ENCODE peak calls at places on chromosomes 16 and 17, in eight cellular contexts. One of them, this sample, is unnamed. For H3K4me1, the result is how much of the 10 kb centered on the place peaks cover.

GRCh38 chr16:12899529-12900168 is 1.7 kb upstream of the SHISA9 start:
- DNase-seq in adrenal gland: no peak
- DNase-seq in heart left ventricle: no peak
- DNase-seq in stomach: peak
- DNase-seq in GM12878: no peak
- DNase-seq in uterus: no peak
- DNase-seq in spleen: no peak
- DNase-seq in A549: no peak
- DNase-seq in this sample: no peak

GRCh38 chr16:473046-474043 is 47.9 kb downstream of the RAB11FIP3 start:
- DNase-seq in adrenal gland: no peak
- DNase-seq in heart left ventricle: no peak
- DNase-seq in stomach: no peak
- DNase-seq in GM12878: no peak
- DNase-seq in uterus: no peak
- DNase-seq in spleen: no peak
- DNase-seq in A549: no peak
- DNase-seq in this sample: no peak

GRCh38 chr17:66884931-66885330 is 50.0 kb downstream of the CACNG5 start:
- DNase-seq in adrenal gland: no peak
- DNase-seq in heart left ventricle: no peak
- DNase-seq in stomach: no peak
- DNase-seq in GM12878: no peak
- DNase-seq in uterus: no peak
- DNase-seq in spleen: no peak
- DNase-seq in A549: no peak
- DNase-seq in this sample: no peak

GRCh38 chr17:81400939-81401726 is 5.9 kb downstream of the BAHCC1 start:
- DNase-seq in adrenal gland: no peak
- DNase-seq in heart left ventricle: peak
- DNase-seq in stomach: no peak
- DNase-seq in GM12878: no peak
- DNase-seq in uterus: no peak
- DNase-seq in spleen: no peak
- DNase-seq in A549: no peak
- DNase-seq in this sample: no peak

GRCh38 chr17:337453-337852 is 15.2 kb downstream of the RPH3AL start:
- DNase-seq in adrenal gland: no peak
- DNase-seq in heart left ventricle: no peak
- DNase-seq in stomach: no peak
- DNase-seq in GM12878: no peak
- DNase-seq in uterus: no peak
- DNase-seq in spleen: peak
- DNase-seq in A549: no peak
- DNase-seq in this sample: peak

GRCh38 chr17:32102172-32102571 is 40.1 kb upstream of the RHOT1 start:
- DNase-seq in adrenal gland: no peak
- DNase-seq in heart left ventricle: no peak
- DNase-seq in stomach: no peak
- DNase-seq in GM12878: no peak
- DNase-seq in uterus: no peak
- DNase-seq in spleen: no peak
- DNase-seq in A549: no peak
- DNase-seq in this sample: peak

GRCh38 chr16:50300942-50301625 is 34.7 kb downstream of the ADCY7 start:
- DNase-seq in adrenal gland: no peak
- DNase-seq in heart left ventricle: no peak
- DNase-seq in stomach: no peak
- DNase-seq in GM12878: no peak
- DNase-seq in uterus: no peak
- DNase-seq in spleen: peak
- DNase-seq in A549: no peak
- DNase-seq in this sample: peak

GRCh38 chr16:11629071-11630030 is 38.9 kb upstream of the SNN start:
- DNase-seq in adrenal gland: no peak
- DNase-seq in heart left ventricle: peak
- DNase-seq in stomach: no peak
- DNase-seq in GM12878: no peak
- DNase-seq in uterus: no peak
- DNase-seq in spleen: peak
- DNase-seq in A549: no peak
- DNase-seq in this sample: no peak

GRCh38 chr16:71338193-71338592 is 20.3 kb upstream of the CALB2 start:
- DNase-seq in adrenal gland: no peak
- DNase-seq in heart left ventricle: no peak
- DNase-seq in stomach: no peak
- DNase-seq in GM12878: no peak
- DNase-seq in uterus: no peak
- DNase-seq in spleen: no peak
- DNase-seq in A549: peak
- DNase-seq in this sample: no peak

GRCh38 chr17:83177611-83178532 is 98.5 kb downstream of the METRNL start:
- DNase-seq in adrenal gland: peak
- DNase-seq in heart left ventricle: no peak
- DNase-seq in stomach: no peak
- DNase-seq in GM12878: no peak
- DNase-seq in uterus: peak
- DNase-seq in spleen: peak
- DNase-seq in A549: no peak
- DNase-seq in this sample: peak

GRCh38 chr17:68759343-68760140 is 158.4 kb upstream of the FAM20A start:
- DNase-seq in adrenal gland: peak
- DNase-seq in heart left ventricle: peak
- DNase-seq in stomach: peak
- DNase-seq in GM12878: no peak
- DNase-seq in uterus: peak
- DNase-seq in spleen: peak
- DNase-seq in A549: peak
- DNase-seq in this sample: peak

GRCh38 chr17:10125761-10126553 is 72.4 kb downstream of the GAS7 start:
- DNase-seq in adrenal gland: no peak
- DNase-seq in heart left ventricle: no peak
- DNase-seq in stomach: no peak
- DNase-seq in GM12878: no peak
- DNase-seq in uterus: peak
- DNase-seq in spleen: no peak
- DNase-seq in A549: no peak
- DNase-seq in this sample: no peak
- H3K4me1 ChIP-seq in adrenal gland: under half
- H3K4me1 ChIP-seq in heart left ventricle: under half
- H3K4me1 ChIP-seq in stomach: under half
- H3K4me1 ChIP-seq in GM12878: under half
- H3K4me1 ChIP-seq in uterus: under half
- H3K4me1 ChIP-seq in spleen: half or more
- H3K4me1 ChIP-seq in A549: under half
- H3K4me1 ChIP-seq in this sample: under half

DNA sequence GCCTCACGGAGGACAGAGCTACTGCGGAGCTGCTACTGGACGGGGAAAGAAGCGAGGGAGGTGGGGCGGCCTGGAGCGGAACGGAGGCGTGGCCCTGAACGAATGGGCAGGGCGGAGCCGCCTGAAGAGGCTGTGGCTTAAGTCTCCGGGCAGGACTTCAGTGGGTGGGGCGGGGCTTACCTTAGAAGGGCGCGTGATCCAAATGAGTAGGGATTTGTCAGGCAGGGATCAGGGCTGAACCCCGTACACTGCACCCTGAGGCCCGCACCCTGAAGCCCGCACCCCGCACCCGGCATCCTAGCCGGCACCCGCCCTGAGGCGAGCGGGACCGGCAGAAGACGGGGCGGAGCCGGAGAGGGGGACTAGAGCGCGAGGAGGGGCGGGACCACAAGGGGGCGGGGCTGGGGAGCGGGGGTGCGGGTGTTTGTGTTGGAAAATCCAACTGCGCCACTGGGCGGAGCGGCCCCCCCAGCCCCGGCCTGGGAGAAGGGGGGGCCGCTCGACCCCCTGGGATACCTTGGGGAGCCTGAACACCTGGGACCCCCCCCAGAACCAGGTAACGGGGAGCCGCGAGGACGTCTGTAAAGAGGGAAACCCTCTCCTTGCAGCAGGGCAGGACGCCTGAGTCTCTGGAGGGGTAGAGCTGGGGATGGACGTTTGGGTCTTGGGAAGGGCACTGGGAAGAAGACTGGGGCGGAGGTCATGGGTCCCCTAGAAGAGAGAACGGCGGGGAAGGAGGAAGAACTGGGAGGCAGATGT is at the start of gene KDM6B:
- DNase-seq in adrenal gland: peak
- DNase-seq in heart left ventricle: peak
- DNase-seq in stomach: peak
- DNase-seq in GM12878: no peak
- DNase-seq in uterus: peak
- DNase-seq in spleen: peak
- DNase-seq in A549: peak
- DNase-seq in this sample: peak
- TF ChIP-seq POLR2A in adrenal gland: peak
- TF ChIP-seq POLR2A in heart left ventricle: no peak
- TF ChIP-seq POLR2A in stomach: no peak
- TF ChIP-seq POLR2A in GM12878: no peak
- TF ChIP-seq POLR2A in uterus: peak
- TF ChIP-seq POLR2A in spleen: no peak
- TF ChIP-seq POLR2A in A549: no peak
- TF ChIP-seq POLR2A in this sample: no peak

DNA sequence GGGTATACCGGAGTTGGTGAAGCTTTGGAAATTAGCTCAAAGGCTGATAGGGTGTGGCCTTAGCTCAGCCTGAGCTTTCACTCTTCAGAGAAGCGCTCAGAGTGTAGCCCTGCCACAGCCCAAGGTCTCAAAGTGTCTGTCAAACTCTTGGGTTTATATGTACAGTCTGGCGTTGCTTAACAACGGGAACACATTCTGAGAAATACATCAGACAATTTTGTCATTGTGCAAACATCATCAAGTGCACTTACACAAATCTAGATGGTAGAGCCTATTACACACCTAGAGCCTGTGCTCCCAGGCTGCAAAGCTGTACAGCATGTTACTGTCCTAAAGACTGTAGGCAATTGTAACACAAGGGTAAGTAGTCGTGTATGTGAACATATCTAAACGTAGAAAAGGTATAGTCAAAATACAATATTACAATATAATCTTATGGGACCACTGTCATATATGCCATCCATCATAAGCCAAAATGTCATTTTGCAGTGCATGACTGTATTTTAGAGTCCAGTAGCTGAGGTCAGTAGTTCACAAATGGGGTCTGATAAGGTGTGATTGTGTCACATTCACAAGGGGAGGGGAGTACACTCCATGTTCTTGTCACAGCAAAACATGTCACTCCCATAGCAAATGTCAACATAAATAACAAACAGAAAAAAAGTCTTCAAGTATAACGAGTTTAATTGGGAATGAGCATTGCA is 20.7 kb downstream of the CHAD start:
- DNase-seq in adrenal gland: no peak
- DNase-seq in heart left ventricle: no peak
- DNase-seq in stomach: no peak
- DNase-seq in GM12878: no peak
- DNase-seq in uterus: no peak
- DNase-seq in spleen: no peak
- DNase-seq in A549: peak
- DNase-seq in this sample: no peak
- H3K4me1 ChIP-seq in adrenal gland: under half
- H3K4me1 ChIP-seq in heart left ventricle: under half
- H3K4me1 ChIP-seq in stomach: half or more
- H3K4me1 ChIP-seq in GM12878: under half
- H3K4me1 ChIP-seq in uterus: under half
- H3K4me1 ChIP-seq in spleen: under half
- H3K4me1 ChIP-seq in A549: under half
- H3K4me1 ChIP-seq in this sample: under half

GRCh38 chr17:48818361-48818841 is 1.4 kb upstream of the TTLL6 start:
- DNase-seq in adrenal gland: no peak
- DNase-seq in heart left ventricle: no peak
- DNase-seq in stomach: no peak
- DNase-seq in GM12878: no peak
- DNase-seq in uterus: no peak
- DNase-seq in spleen: no peak
- DNase-seq in A549: no peak
- DNase-seq in this sample: no peak

GRCh38 chr17:48819466-48819865 is 2.4 kb upstream of the TTLL6 start:
- DNase-seq in adrenal gland: no peak
- DNase-seq in heart left ventricle: no peak
- DNase-seq in stomach: no peak
- DNase-seq in GM12878: no peak
- DNase-seq in uterus: no peak
- DNase-seq in spleen: no peak
- DNase-seq in A549: no peak
- DNase-seq in this sample: no peak

GRCh38 chr17:48816438-48816773 is 623 bp downstream of the TTLL6 start:
- DNase-seq in adrenal gland: no peak
- DNase-seq in heart left ventricle: no peak
- DNase-seq in stomach: no peak
- DNase-seq in GM12878: no peak
- DNase-seq in uterus: no peak
- DNase-seq in spleen: no peak
- DNase-seq in A549: no peak
- DNase-seq in this sample: no peak

GRCh38 chr17:48814504-48814903 is 2.5 kb downstream of the TTLL6 start:
- DNase-seq in adrenal gland: peak
- DNase-seq in heart left ventricle: peak
- DNase-seq in stomach: peak
- DNase-seq in GM12878: no peak
- DNase-seq in uterus: no peak
- DNase-seq in spleen: no peak
- DNase-seq in A549: peak
- DNase-seq in this sample: peak

DNA sequence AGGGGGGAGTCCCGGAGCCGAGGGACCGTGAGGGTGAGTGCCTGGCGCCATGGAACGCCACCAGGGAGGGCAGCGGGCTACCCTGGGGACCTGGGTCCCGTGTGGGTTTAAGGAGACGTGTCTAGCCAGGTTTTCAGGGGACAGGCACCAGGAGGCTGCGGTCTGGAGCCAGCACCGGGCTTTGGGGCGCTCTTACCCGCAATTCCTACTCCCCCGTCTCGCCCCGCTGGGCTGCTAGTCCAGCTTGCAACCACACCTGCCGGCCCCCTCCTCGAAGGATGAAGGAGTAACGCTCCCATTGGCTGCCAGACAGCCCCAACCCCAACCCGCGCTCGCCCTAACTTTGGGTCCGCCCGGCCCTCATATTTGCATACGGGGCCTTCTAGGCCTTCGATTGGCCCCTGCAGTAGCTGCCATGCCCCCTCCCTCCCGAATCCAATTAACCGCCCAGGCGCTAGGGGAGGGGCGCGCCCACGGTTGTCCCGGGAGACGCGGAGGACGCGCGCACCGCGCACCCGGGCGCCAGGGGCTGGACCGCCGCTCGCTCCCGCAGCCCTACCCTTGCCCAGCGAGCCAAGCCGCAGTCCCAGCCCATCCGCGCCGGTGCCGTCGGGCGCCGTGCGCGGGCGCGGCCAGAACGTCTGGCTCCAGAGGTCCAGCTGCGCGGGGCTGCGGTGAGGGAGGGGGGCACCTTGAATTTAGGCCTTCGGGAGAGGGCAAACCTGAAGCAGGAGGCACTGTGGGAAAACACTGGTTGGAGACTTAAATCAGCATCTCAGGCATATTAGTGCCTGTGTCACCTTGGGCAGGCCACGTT is at the start of gene TTLL6:
- DNase-seq in adrenal gland: peak
- DNase-seq in heart left ventricle: peak
- DNase-seq in stomach: peak
- DNase-seq in GM12878: no peak
- DNase-seq in uterus: peak
- DNase-seq in spleen: peak
- DNase-seq in A549: peak
- DNase-seq in this sample: peak
- TF ChIP-seq POLR2A in adrenal gland: no peak
- TF ChIP-seq POLR2A in heart left ventricle: no peak
- TF ChIP-seq POLR2A in stomach: no peak
- TF ChIP-seq POLR2A in GM12878: no peak
- TF ChIP-seq POLR2A in uterus: no peak
- TF ChIP-seq POLR2A in spleen: no peak
- TF ChIP-seq POLR2A in A549: no peak
- TF ChIP-seq POLR2A in this sample: no peak